ENCODE peak calls at places on chromosomes 16 and 17, in four cellular contexts. One of them, this sample, is unnamed. For H3K36me3, the result is how much of the 10 kb centered on the place peaks cover.

GRCh38 chr16:53084736-53085538 is 30.1 kb downstream of the CHD9 start:
- DNase-seq in neuronal stem cell: no peak
- DNase-seq in mesenchymal stem cell: no peak
- DNase-seq in H1: no peak
- DNase-seq in this sample: no peak

GRCh38 chr17:59893617-59894100 is 738 bp downstream of the RPS6KB1 start:
- DNase-seq in neuronal stem cell: peak
- DNase-seq in mesenchymal stem cell: peak
- DNase-seq in H1: no peak
- DNase-seq in this sample: no peak

GRCh38 chr16:83890359-83890758 is 8.6 kb upstream of the MLYCD start:
- DNase-seq in neuronal stem cell: no peak
- DNase-seq in mesenchymal stem cell: no peak
- DNase-seq in H1: no peak
- DNase-seq in this sample: no peak

GRCh38 chr16:30395992-30396560 is 856 bp downstream of the ZNF48 start:
- DNase-seq in neuronal stem cell: no peak
- DNase-seq in mesenchymal stem cell: no peak
- DNase-seq in H1: no peak
- DNase-seq in this sample: no peak

GRCh38 chr16:67857547-67858233 is 10.2 kb upstream of the CENPT start:
- DNase-seq in neuronal stem cell: no peak
- DNase-seq in mesenchymal stem cell: peak
- DNase-seq in H1: no peak
- DNase-seq in this sample: peak

GRCh38 chr17:79777166-79777843 is 643 bp upstream of the CBX2 start:
- DNase-seq in neuronal stem cell: peak
- DNase-seq in mesenchymal stem cell: peak
- DNase-seq in H1: no peak
- DNase-seq in this sample: no peak

GRCh38 chr16:74031551-74031950 is 265.1 kb upstream of the PSMD7 start:
- DNase-seq in neuronal stem cell: no peak
- DNase-seq in mesenchymal stem cell: no peak
- DNase-seq in H1: no peak
- DNase-seq in this sample: no peak

GRCh38 chr17:75572713-75573539 is 14.7 kb upstream of the MYO15B start:
- DNase-seq in neuronal stem cell: no peak
- DNase-seq in mesenchymal stem cell: no peak
- DNase-seq in H1: no peak
- DNase-seq in this sample: peak

GRCh38 chr17:40411821-40412220 is 5.9 kb downstream of the TOP2A start:
- DNase-seq in neuronal stem cell: no peak
- DNase-seq in mesenchymal stem cell: no peak
- DNase-seq in H1: no peak
- DNase-seq in this sample: no peak

GRCh38 chr17:40402668-40403067 is 15.0 kb downstream of the TOP2A start:
- DNase-seq in neuronal stem cell: no peak
- DNase-seq in mesenchymal stem cell: no peak
- DNase-seq in H1: no peak
- DNase-seq in this sample: no peak

GRCh38 chr17:40410082-40410481 is 7.6 kb downstream of the TOP2A start:
- DNase-seq in neuronal stem cell: no peak
- DNase-seq in mesenchymal stem cell: no peak
- DNase-seq in H1: no peak
- DNase-seq in this sample: no peak

GRCh38 chr17:40404003-40404402 is 13.7 kb downstream of the TOP2A start:
- DNase-seq in neuronal stem cell: no peak
- DNase-seq in mesenchymal stem cell: no peak
- DNase-seq in H1: no peak
- DNase-seq in this sample: no peak

DNA sequence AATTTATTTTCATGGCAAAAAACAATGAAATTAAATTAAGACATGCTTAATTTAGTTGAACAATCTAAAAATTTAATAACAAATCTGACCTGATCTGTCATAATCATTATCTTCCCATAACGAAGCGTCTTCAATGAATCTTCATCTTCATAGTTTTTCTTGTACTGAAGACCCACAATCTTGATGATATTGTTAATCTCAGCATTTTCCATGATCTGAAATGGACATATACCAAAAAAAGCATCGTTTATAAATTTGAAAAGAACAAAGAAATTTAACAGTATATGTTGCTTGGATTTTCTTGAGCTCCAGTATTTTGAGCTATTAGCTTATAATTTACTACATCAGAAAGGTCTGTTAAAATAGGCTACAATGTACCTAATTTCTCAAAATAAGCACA is 10.2 kb downstream of the TOP2A start:
- DNase-seq in neuronal stem cell: no peak
- DNase-seq in mesenchymal stem cell: no peak
- DNase-seq in H1: no peak
- DNase-seq in this sample: no peak
- H3K36me3 ChIP-seq in neuronal stem cell: half or more
- H3K36me3 ChIP-seq in mesenchymal stem cell: under half
- H3K36me3 ChIP-seq in H1: half or more
- H3K36me3 ChIP-seq in this sample: under half

GRCh38 chr17:63232565-63233310 is 213.4 kb downstream of the CYB561 start:
- DNase-seq in neuronal stem cell: no peak
- DNase-seq in mesenchymal stem cell: no peak
- DNase-seq in H1: no peak
- DNase-seq in this sample: no peak
- H2BK12ac ChIP-seq in neuronal stem cell: no peak
- H2BK12ac ChIP-seq in mesenchymal stem cell: no peak
- H2BK12ac ChIP-seq in H1: no peak
- H2BK12ac ChIP-seq in this sample: no peak

GRCh38 chr17:81695801-81696200 is 7.4 kb upstream of the MRPL12 start:
- DNase-seq in neuronal stem cell: no peak
- DNase-seq in mesenchymal stem cell: no peak
- DNase-seq in H1: no peak
- DNase-seq in this sample: peak

GRCh38 chr17:81693491-81694360 is 9.4 kb upstream of the MRPL12 start:
- DNase-seq in neuronal stem cell: no peak
- DNase-seq in mesenchymal stem cell: no peak
- DNase-seq in H1: no peak
- DNase-seq in this sample: no peak

GRCh38 chr17:81697261-81698044 is 5.7 kb upstream of the MRPL12 start:
- DNase-seq in neuronal stem cell: no peak
- DNase-seq in mesenchymal stem cell: no peak
- DNase-seq in H1: no peak
- DNase-seq in this sample: no peak

GRCh38 chr17:81694810-81695209 is 8.4 kb upstream of the MRPL12 start:
- DNase-seq in neuronal stem cell: no peak
- DNase-seq in mesenchymal stem cell: no peak
- DNase-seq in H1: no peak
- DNase-seq in this sample: no peak

DNA sequence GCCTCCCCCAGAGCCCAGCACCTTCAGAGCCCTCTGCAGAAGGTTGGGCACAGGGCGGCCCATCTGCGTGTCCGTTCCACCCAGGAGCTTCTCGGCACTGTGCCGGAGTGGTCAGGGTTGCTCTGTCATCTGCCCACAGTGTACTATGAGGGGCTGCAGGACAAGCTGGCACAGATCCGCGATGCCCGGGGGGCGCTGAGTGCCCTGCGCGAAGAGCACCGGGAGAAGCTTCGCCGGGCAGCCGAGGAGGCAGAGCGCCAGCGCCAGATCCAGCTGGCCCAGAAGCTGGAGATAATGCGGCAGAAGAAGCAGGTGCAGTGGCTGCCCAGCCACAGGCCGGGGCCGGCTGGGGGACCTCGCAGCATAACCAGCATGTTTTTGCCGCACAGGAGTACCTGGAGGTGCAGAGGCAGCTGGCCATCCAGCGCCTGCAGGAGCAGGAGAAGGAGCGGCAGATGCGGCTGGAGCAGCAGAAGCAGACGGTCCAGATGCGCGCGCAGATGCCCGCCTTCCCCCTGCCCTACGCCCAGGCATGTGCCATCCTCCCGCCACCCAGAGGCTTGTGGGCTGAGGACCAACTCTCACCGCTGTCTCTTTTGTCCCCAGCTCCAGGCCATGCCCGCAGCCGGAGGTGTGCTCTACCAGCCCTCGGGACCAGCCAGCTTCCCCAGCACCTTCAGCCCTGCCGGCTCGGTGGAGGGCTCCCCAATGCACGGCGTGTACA is 6.8 kb upstream of the MRPL12 start:
- DNase-seq in neuronal stem cell: no peak
- DNase-seq in mesenchymal stem cell: no peak
- DNase-seq in H1: no peak
- DNase-seq in this sample: no peak
- H3K36me3 ChIP-seq in neuronal stem cell: half or more
- H3K36me3 ChIP-seq in mesenchymal stem cell: half or more
- H3K36me3 ChIP-seq in H1: under half
- H3K36me3 ChIP-seq in this sample: half or more

GRCh38 chr17:42459256-42459982 is 741 bp downstream of the ATP6V0A1 start:
- DNase-seq in neuronal stem cell: no peak
- DNase-seq in mesenchymal stem cell: peak
- DNase-seq in H1: no peak
- DNase-seq in this sample: peak

GRCh38 chr17:42460371-42460770 is 1.7 kb downstream of the ATP6V0A1 start:
- DNase-seq in neuronal stem cell: no peak
- DNase-seq in mesenchymal stem cell: no peak
- DNase-seq in H1: no peak
- DNase-seq in this sample: no peak

GRCh38 chr17:42457107-42457787 is 1.4 kb upstream of the ATP6V0A1 start:
- DNase-seq in neuronal stem cell: no peak
- DNase-seq in mesenchymal stem cell: peak
- DNase-seq in H1: no peak
- DNase-seq in this sample: peak

GRCh38 chr17:42459983-42460300 is 1.3 kb downstream of the ATP6V0A1 start:
- DNase-seq in neuronal stem cell: no peak
- DNase-seq in mesenchymal stem cell: peak
- DNase-seq in H1: no peak
- DNase-seq in this sample: no peak

DNA sequence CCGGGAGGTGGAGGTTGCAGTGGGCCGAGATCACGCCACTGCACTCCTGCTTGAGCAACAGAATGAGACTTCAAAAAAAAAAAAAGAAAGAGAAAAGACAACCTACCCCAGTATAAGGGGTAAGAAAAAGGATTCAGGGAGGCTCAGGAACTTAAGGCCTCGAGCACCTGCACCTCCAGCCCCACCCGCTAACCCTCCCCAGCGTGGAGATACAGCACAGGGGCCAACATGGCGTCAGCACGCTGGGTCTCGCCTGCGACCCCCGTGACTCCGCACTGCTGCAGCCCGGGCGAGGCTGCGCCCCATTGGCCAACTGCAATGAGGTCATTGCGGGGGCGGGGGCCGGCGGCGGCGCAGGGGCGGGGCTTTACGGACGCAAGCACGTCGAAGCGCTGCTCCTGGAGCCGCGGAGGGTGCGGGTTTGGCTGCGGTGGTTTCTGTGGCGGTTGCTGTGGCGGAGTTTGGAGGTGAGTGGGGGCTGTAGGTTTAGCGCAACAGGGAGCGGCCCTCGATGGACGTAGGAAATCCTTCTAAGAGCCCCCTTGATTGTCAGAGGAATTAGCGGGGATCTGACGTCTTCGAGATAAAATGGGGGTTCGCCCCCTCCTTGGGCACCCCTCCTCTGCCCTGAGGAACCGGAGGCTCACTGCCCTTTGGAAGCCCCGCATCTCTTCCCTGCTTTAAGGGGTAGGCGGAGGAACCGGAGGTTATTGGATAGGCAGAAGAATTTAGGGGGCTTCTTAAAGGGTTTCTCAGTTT is at the start of gene ATP6V0A1:
- DNase-seq in neuronal stem cell: peak
- DNase-seq in mesenchymal stem cell: peak
- DNase-seq in H1: peak
- DNase-seq in this sample: peak
- H2BK12ac ChIP-seq in neuronal stem cell: no peak
- H2BK12ac ChIP-seq in mesenchymal stem cell: no peak
- H2BK12ac ChIP-seq in H1: no peak
- H2BK12ac ChIP-seq in this sample: peak

GRCh38 chr16:84985079-84986065 is 26.0 kb downstream of the ZDHHC7 start:
- DNase-seq in neuronal stem cell: no peak
- DNase-seq in mesenchymal stem cell: peak
- DNase-seq in H1: no peak
- DNase-seq in this sample: no peak
- H3K36me3 ChIP-seq in neuronal stem cell: half or more
- H3K36me3 ChIP-seq in mesenchymal stem cell: half or more
- H3K36me3 ChIP-seq in H1: under half
- H3K36me3 ChIP-seq in this sample: half or more

GRCh38 chr16:13633381-13633861 is 286.5 kb upstream of the ERCC4 start:
- DNase-seq in neuronal stem cell: no peak
- DNase-seq in mesenchymal stem cell: no peak
- DNase-seq in H1: no peak
- DNase-seq in this sample: no peak
- H2BK12ac ChIP-seq in neuronal stem cell: no peak
- H2BK12ac ChIP-seq in mesenchymal stem cell: no peak
- H2BK12ac ChIP-seq in H1: no peak
- H2BK12ac ChIP-seq in this sample: no peak

GRCh38 chr16:27508476-27508875 is 41.2 kb downstream of the GTF3C1 start:
- DNase-seq in neuronal stem cell: no peak
- DNase-seq in mesenchymal stem cell: no peak
- DNase-seq in H1: no peak
- DNase-seq in this sample: peak

GRCh38 chr16:27505297-27506236 is 44.1 kb downstream of the GTF3C1 start:
- DNase-seq in neuronal stem cell: no peak
- DNase-seq in mesenchymal stem cell: no peak
- DNase-seq in H1: no peak
- DNase-seq in this sample: no peak

GRCh38 chr16:27503662-27504061 is 46.1 kb downstream of the GTF3C1 start:
- DNase-seq in neuronal stem cell: no peak
- DNase-seq in mesenchymal stem cell: no peak
- DNase-seq in H1: no peak
- DNase-seq in this sample: no peak

GRCh38 chr16:27511657-27512056 is 38.1 kb downstream of the GTF3C1 start:
- DNase-seq in neuronal stem cell: no peak
- DNase-seq in mesenchymal stem cell: no peak
- DNase-seq in H1: no peak
- DNase-seq in this sample: no peak

DNA sequence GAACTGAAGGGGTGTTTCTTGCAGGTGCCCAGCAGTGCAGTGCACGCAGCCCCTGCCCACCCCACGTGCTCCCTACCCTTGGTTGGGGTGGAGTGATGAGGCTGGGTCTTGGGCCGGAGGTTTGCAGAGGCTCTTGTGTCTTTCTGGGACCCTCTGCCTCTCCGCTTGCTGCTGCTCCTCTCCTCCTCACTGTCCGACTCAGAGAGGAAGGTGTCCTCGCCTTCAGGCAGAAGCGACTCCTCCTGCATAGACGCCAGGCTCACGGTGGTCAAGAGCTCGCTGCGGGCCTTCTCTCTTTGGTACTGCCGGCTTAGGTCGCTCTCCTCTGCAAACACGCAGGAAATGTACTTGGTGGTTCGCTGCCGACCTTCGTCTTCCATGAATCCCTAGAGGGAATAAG is 42.9 kb downstream of the GTF3C1 start:
- DNase-seq in neuronal stem cell: no peak
- DNase-seq in mesenchymal stem cell: no peak
- DNase-seq in H1: no peak
- DNase-seq in this sample: no peak
- H3K36me3 ChIP-seq in neuronal stem cell: half or more
- H3K36me3 ChIP-seq in mesenchymal stem cell: half or more
- H3K36me3 ChIP-seq in H1: half or more
- H3K36me3 ChIP-seq in this sample: half or more

GRCh38 chr16:81314603-81315270 is at the start of gene GAN:
- DNase-seq in neuronal stem cell: peak
- DNase-seq in mesenchymal stem cell: peak
- DNase-seq in H1: peak
- DNase-seq in this sample: peak
- H2BK12ac ChIP-seq in neuronal stem cell: no peak
- H2BK12ac ChIP-seq in mesenchymal stem cell: no peak
- H2BK12ac ChIP-seq in H1: peak
- H2BK12ac ChIP-seq in this sample: no peak

This sample was measured in trophoblast cell.